ENCODE peak calls at places on chromosome 15, in four cellular contexts. F, X, P and K are unnamed samples.

GRCh38 chr15:77493324-77493907 is 72.7 kb downstream of the HMG20A start:
- DNase-seq in X (no peak), P (no peak), F (no peak), K (no peak)

GRCh38 chr15:100002091-100002620 is 268.9 kb upstream of the LYSMD4 start:
- DNase-seq in X (no peak), F (no peak), P (no peak), K (no peak)

GRCh38 chr15:63409179-63409578 is 27.5 kb upstream of the CA12 start:
- DNase-seq in X (no peak), F (no peak), P (no peak), K (no peak)

GRCh38 chr15:70474682-70475438 is 288.5 kb downstream of the UACA start:
- DNase-seq in P (no peak), F (no peak), X (no peak), K (peak; percentile 82)

GRCh38 chr15:41332788-41333527 is at the start of gene NUSAP1:
- DNase-seq in X (peak; percentile 38), P (no peak), F (no peak), K (no peak)

GRCh38 chr15:99365232-99365631 is 114.0 kb downstream of the LRRC28 start:
- DNase-seq in P (no peak), X (no peak), F (no peak), K (no peak)

GRCh38 chr15:77342767-77343166 is 77.1 kb downstream of the PEAK1 start:
- DNase-seq in P (no peak), F (no peak), X (no peak), K (no peak)

GRCh38 chr15:97627634-97628033 is 332.9 kb upstream of the ARRDC4 start:
- DNase-seq in F (no peak), P (no peak), X (no peak), K (no peak)

GRCh38 chr15:100686021-100686724 is 83.8 kb downstream of the ASB7 start:
- DNase-seq in X (no peak), F (no peak), P (no peak), K (no peak)

GRCh38 chr15:75203017-75203907 is 1.6 kb downstream of the C15orf39 start:
- DNase-seq in F (no peak), X (no peak), P (no peak), K (no peak)

GRCh38 chr15:67072951-67073350 is 7.5 kb downstream of the SMAD3 start:
- DNase-seq in X (no peak), P (no peak), F (no peak), K (no peak)

GRCh38 chr15:89356634-89357298 is 22.1 kb upstream of the POLG start:
- DNase-seq in F (no peak), X (no peak), P (no peak), K (no peak)

GRCh38 chr15:90126457-90127435 is 24.5 kb upstream of the IDH2 start:
- DNase-seq in P (no peak), F (no peak), X (peak; percentile 64), K (no peak)

GRCh38 chr15:33738941-33739664 is 229.2 kb upstream of the CHRM5 start:
- DNase-seq in P (no peak), F (no peak), X (no peak), K (no peak)

GRCh38 chr15:74831813-74832495 is 5.5 kb downstream of the CPLX3 start:
- DNase-seq in F (no peak), P (no peak), X (no peak), K (no peak)

GRCh38 chr15:52699457-52699856 is 20.3 kb upstream of the ATOSA start:
- DNase-seq in X (no peak), P (no peak), F (no peak), K (no peak)

GRCh38 chr15:60651155-60651554 is 172.2 kb upstream of the ICE2 start:
- DNase-seq in X (peak; percentile 55), F (no peak), P (no peak), K (no peak)

GRCh38 chr15:79522656-79523055 is 90.5 kb downstream of the MINAR1 start:
- DNase-seq in P (no peak), X (no peak), F (no peak), K (no peak)

GRCh38 chr15:22265056-22265945 is 185.0 kb downstream of the OR4M2 start:
- DNase-seq in F (no peak), X (no peak), P (no peak), K (no peak)

GRCh38 chr15:75156306-75157215 is 45.1 kb upstream of the C15orf39 start:
- DNase-seq in F (no peak), X (no peak), P (peak; percentile 33), K (no peak)

GRCh38 chr15:35299059-35299735 is 214.1 kb upstream of the NANOGP8 start:
- DNase-seq in F (no peak), P (no peak), X (no peak), K (no peak)

GRCh38 chr15:66595937-66596545 is 30.2 kb upstream of the LCTL start:
- DNase-seq in X (no peak), P (no peak), F (no peak), K (no peak)

GRCh38 chr15:76993114-76993715 is 1.7 kb upstream of the PSTPIP1 start:
- DNase-seq in F (no peak), P (no peak), X (no peak), K (no peak)

GRCh38 chr15:78201281-78202190 is 32.8 kb downstream of the ACSBG1 start:
- DNase-seq in P (no peak), X (no peak), F (no peak), K (no peak)

GRCh38 chr15:98958918-98959639 is 48.5 kb downstream of the PGPEP1L start:
- DNase-seq in P (no peak), F (no peak), X (no peak), K (no peak)

GRCh38 chr15:67832965-67833503 is 6.8 kb downstream of the RNU6-1 start:
- DNase-seq in X (no peak), F (no peak), P (no peak), K (no peak)

GRCh38 chr15:101258238-101259144 is 6.6 kb upstream of the CHSY1 start:
- DNase-seq in P (no peak), F (peak; percentile 37), X (peak; percentile 57), K (peak; percentile 51)

GRCh38 chr15:55319537-55320325 is 709 bp downstream of the PIGB start:
- DNase-seq in P (no peak), F (peak; percentile 59), X (no peak), K (no peak)

GRCh38 chr15:63381301-63382192 is at the start of gene CA12:
- DNase-seq in P (peak; percentile 34), F (no peak), X (peak; percentile 28), K (no peak)

GRCh38 chr15:90138071-90138833 is 36.0 kb upstream of the IDH2 start:
- DNase-seq in P (no peak), X (no peak), F (no peak), K (no peak)

GRCh38 chr15:36911322-36911944 is 188.9 kb downstream of the MEIS2 start:
- DNase-seq in X (peak; percentile 21), P (no peak), F (no peak), K (no peak)

GRCh38 chr15:89179966-89180875 is 41.2 kb downstream of the RLBP1 start:
- DNase-seq in F (no peak), P (no peak), X (no peak), K (no peak)

GRCh38 chr15:62474771-62475124 is 309.7 kb upstream of the C2CD4B start:
- DNase-seq in P (no peak), X (no peak), F (no peak), K (no peak)

GRCh38 chr15:59828871-59829270 is 139.8 kb upstream of the BNIP2 start:
- DNase-seq in P (no peak), X (no peak), F (no peak), K (no peak)

GRCh38 chr15:70863450-70864218 is 9.7 kb upstream of the LARP6 start:
- DNase-seq in X (peak; percentile 82), F (no peak), P (no peak), K (peak; percentile 57)

GRCh38 chr15:51966192-51966591 is 5.4 kb downstream of the LEO1 start:
- DNase-seq in P (no peak), X (no peak), F (no peak), K (no peak)

GRCh38 chr15:79283252-79284048 is 928 bp downstream of the ANKRD34C start:
- DNase-seq in P (no peak), X (no peak), F (peak; percentile 60), K (no peak)

GRCh38 chr15:60957111-60957510 is 272.0 kb downstream of the RORA start:
- DNase-seq in F (no peak), P (no peak), X (no peak), K (no peak)

GRCh38 chr15:65418596-65418995 is 4.2 kb downstream of the IGDCC4 start:
- DNase-seq in F (no peak), X (no peak), P (no peak), K (no peak)

GRCh38 chr15:94229591-94230365 is 1.6 kb upstream of the MCTP2 start:
- DNase-seq in F (no peak), X (no peak), P (no peak), K (no peak)

GRCh38 chr15:93121994-93122910 is 33.2 kb upstream of the RGMA start:
- DNase-seq in P (no peak), F (no peak), X (no peak), K (no peak)

GRCh38 chr15:93127286-93127685 is 38.3 kb upstream of the RGMA start:
- DNase-seq in P (no peak), F (no peak), X (no peak), K (no peak)

GRCh38 chr15:93130111-93130510 is 41.1 kb upstream of the RGMA start:
- DNase-seq in F (no peak), P (no peak), X (no peak), K (no peak)

GRCh38 chr15:93124126-93124525 is 35.1 kb upstream of the RGMA start:
- DNase-seq in F (no peak), P (no peak), X (no peak), K (no peak)

GRCh38 chr15:93126496-93127083 is 37.6 kb upstream of the RGMA start:
- DNase-seq in F (no peak), P (no peak), X (no peak), K (no peak)
- TF ChIP-seq RAD21 in F (no peak), P (no peak), X (no peak), K (no peak)

DNA sequence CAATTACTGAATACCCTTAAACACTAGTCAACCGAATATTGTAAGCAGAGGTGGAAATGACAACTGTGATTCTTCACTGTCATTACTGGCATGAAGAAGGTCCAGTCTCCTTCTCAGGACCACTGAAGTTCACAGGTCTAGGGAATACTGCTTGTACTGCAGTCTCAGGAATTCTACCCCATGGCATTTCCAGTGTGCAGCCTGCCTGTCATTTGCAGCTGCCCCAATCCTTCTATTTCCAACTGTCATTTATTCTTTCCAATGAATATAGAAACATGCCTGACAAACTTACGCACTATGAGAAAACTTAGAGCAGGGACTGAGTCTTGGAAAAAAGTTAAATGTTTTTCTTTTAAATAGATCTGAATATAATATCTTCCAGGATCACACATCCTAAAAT is 308.0 kb upstream of the THBS1 start:
- DNase-seq in X (no peak), F (no peak), P (no peak), K (no peak)
- TF ChIP-seq FOSL1 in X (no peak), F (no peak), P (no peak), K (no peak)

GRCh38 chr15:82133251-82133650 is 87.4 kb upstream of the MEX3B start:
- DNase-seq in P (no peak), F (no peak), X (no peak), K (no peak)
- TF ChIP-seq RAD21 in P (no peak), F (no peak), X (no peak), K (no peak)

GRCh38 chr15:31871887-31872281 is 158.4 kb upstream of the CHRNA7 start:
- DNase-seq in X (no peak), F (no peak), P (no peak), K (no peak)
- TF ChIP-seq FOSL1 in X (no peak), F (no peak), P (no peak), K (no peak)